ENCODE peak calls at places on chromosome 10, in eight cellular contexts. X is heart right ventricle, G is astrocyte of the cerebellum, B is uterus, H is endothelial cell, O is mesothelial cell of epicardium, N is WTC11, T is LNCaP clone FGC. Y is an unnamed sample.

GRCh38 chr10:115981056-115981455 is 291.9 kb downstream of the GFRA1 start:
- DNase-seq in G (no peak), O (no peak), T (no peak), H (no peak), N (no peak), X (no peak), B (no peak), Y (no peak)

GRCh38 chr10:131219955-131220489 is 91.5 kb downstream of the TCERG1L start:
- DNase-seq in B (no peak), G (no peak), X (no peak), T (no peak), O (no peak), H (no peak), N (no peak), Y (no peak)

GRCh38 chr10:108069096-108069495 is 904.6 kb upstream of the SORCS1 start:
- DNase-seq in H (no peak), N (no peak), T (no peak), O (no peak), X (no peak), G (no peak), B (no peak), Y (no peak)

GRCh38 chr10:84665883-84666463 is 337.6 kb downstream of the CCSER2 start:
- DNase-seq in N (peak; percentile 91), O (no peak), T (no peak), H (peak; percentile 57), G (no peak), X (no peak), B (no peak), Y (no peak)

GRCh38 chr10:99339077-99339476 is 9.9 kb downstream of the CNNM1 start:
- DNase-seq in T (peak; percentile 84), O (no peak), G (no peak), X (no peak), B (no peak), H (no peak), N (no peak), Y (no peak)

GRCh38 chr10:60382946-60383681 is 6.6 kb downstream of the ANK3 start:
- DNase-seq in O (no peak), X (no peak), B (no peak), T (no peak), N (no peak), G (peak; percentile 46), H (no peak), Y (no peak)

GRCh38 chr10:44757551-44758205 is 153.5 kb upstream of the TMEM72 start:
- DNase-seq in G (no peak), N (no peak), O (no peak), B (no peak), X (no peak), H (no peak), T (no peak), Y (no peak)

GRCh38 chr10:51700228-51700835 is 937 bp upstream of the CSTF2T start:
- DNase-seq in N (no peak), X (peak; percentile 33), O (no peak), G (no peak), H (peak; percentile 15), T (peak; percentile 78), B (peak; percentile 23), Y (no peak)

GRCh38 chr10:83164134-83164533 is 975.2 kb upstream of the GHITM start:
- DNase-seq in G (no peak), H (no peak), O (no peak), B (no peak), T (no peak), N (no peak), X (no peak), Y (no peak)

GRCh38 chr10:58590152-58590551 is 77.5 kb downstream of the BICC1 start:
- DNase-seq in G (peak; percentile 88), T (peak; percentile 54), O (no peak), X (peak; percentile 22), B (peak; percentile 29), N (no peak), H (no peak), Y (peak; percentile 96)

GRCh38 chr10:2994562-2994961 is 72.8 kb upstream of the PFKP start:
- DNase-seq in X (no peak), N (no peak), B (no peak), O (no peak), G (peak; percentile 75), H (no peak), T (no peak), Y (peak; percentile 53)

GRCh38 chr10:2989292-2989947 is 77.9 kb upstream of the PFKP start:
- DNase-seq in X (no peak), B (no peak), O (no peak), H (no peak), N (no peak), G (no peak), T (no peak), Y (no peak)

GRCh38 chr10:2990764-2991163 is 76.6 kb upstream of the PFKP start:
- DNase-seq in H (no peak), N (no peak), T (no peak), G (no peak), X (no peak), O (no peak), B (no peak), Y (no peak)

GRCh38 chr10:2993636-2994035 is 73.7 kb upstream of the PFKP start:
- DNase-seq in G (no peak), X (no peak), H (no peak), N (no peak), O (no peak), T (no peak), B (no peak), Y (no peak)

GRCh38 chr10:2992401-2993198 is 74.7 kb upstream of the PFKP start:
- DNase-seq in G (no peak), N (no peak), O (no peak), B (no peak), H (no peak), X (no peak), T (no peak), Y (no peak)
- TF ChIP-seq CTCF in G (peak; percentile 22), N (no peak), O (no peak), B (no peak), H (no peak), X (no peak), T (no peak), Y (peak; percentile 28)

GRCh38 chr10:4391683-4392082 is 434.3 kb upstream of the AKR1E2 start:
- DNase-seq in O (no peak), B (no peak), G (no peak), X (no peak), H (peak; percentile 11), T (no peak), N (peak; percentile 33), Y (no peak)
- TF ChIP-seq CTCF in O (no peak), B (no peak), G (no peak), X (no peak), H (no peak), T (no peak), N (no peak), Y (no peak)

DNA sequence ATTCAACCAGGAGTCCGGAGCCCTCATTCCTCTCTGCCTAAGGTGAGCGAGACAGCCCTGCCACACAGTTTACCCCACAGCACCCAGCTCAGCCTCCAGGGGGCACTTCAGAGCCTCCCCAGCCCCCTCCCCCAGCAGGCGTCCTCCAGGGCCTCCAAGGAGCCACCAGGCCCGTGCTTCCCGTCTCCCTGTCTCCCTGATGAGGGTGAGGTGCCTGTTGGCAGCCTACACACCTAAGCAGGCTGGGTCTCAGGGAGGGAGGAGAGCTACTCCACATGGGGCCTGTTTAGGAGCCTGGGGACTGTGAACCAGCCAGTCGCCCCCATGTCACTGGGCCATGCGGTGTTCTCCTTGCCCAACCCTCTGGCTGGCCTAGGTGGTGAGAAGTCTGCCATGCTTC is 28.9 kb upstream of the TRIM8 start:
- DNase-seq in B (no peak), H (peak; percentile 57), O (no peak), N (peak; percentile 77), G (no peak), T (no peak), X (no peak), Y (no peak)
- TF ChIP-seq CTCF in B (no peak), H (peak; percentile 36), O (no peak), N (peak; percentile 43), G (peak; percentile 47), T (peak; percentile 31), X (peak; percentile 19), Y (peak; percentile 62)

GRCh38 chr10:125687507-125688185 is 4.7 kb upstream of the TEX36 start:
- DNase-seq in X (no peak), H (no peak), T (no peak), B (no peak), N (no peak), O (no peak), G (no peak), Y (no peak)
- TF ChIP-seq CTCF in X (no peak), H (no peak), T (no peak), B (no peak), N (no peak), O (no peak), G (no peak), Y (no peak)

DNA sequence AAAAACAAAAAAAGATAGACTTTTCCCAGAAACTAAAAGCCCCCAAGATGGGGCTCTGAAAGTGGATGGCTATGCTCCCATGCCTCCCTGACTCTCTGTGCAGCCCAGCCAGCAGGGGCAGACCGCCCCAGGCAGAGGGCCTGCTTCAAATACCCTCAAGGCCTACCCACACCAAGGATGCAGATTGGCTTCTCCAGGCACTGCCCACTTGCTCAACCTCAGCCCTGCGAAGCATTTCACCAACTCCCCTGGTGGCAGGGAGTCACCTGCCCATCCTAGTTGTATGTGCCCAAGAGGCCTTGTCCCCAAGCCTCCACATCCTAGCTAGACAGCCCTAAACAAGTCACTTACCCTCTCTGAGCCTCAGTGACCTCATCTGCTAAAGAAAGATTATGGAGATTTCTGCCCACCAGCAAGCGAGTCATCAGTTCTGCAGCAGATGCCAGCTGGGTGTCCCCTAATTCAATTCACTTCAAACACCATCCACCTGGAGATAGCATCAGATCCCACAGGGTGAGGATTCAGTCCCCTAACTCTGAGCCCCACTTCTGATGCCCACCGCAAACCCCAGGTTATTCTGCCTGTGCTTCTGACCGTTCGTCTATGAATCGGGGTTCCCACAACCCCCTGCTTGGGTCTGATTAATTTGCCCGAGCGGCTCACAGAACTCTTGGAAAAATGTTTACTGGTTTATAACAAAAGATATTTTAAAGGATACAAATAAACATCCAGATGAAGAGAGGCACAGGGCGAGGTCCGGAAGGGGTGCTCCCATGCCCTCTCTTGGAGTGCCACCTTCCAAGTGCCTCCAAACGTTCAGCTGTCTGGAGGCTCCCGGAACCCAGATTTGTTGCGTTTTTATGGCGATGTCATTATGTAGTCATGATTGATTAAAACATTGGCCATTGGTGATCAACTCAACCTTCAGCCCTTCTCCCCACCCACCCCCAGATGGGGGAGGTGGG is 18.6 kb upstream of the ZMIZ1 start:
- DNase-seq in B (peak; percentile 7), O (no peak), X (no peak), N (peak; percentile 4), T (no peak), H (no peak), G (no peak), Y (no peak)
- TF ChIP-seq CTCF in B (no peak), O (no peak), X (no peak), N (no peak), T (no peak), H (no peak), G (no peak), Y (no peak)

DNA sequence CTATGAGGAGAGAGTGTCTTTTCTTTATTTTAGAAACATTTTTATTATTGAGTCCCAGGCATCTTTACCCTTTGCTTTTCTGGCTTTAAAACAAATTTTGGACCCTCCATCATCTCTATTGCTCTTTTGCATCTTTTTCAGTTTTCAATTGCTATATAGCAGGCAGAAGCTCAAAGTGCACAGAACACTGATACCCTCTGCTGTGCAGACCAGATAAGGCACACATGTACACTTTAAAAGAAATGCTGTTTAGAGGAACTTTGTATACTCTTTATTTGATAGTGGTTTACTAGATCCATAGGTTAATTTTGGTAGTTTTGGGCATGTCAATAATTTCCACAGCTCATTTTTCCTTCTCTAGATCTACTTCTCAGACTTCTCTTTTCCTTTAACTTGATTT is 324.2 kb downstream of the SH2D4B start:
- DNase-seq in G (no peak), O (no peak), B (no peak), T (no peak), X (no peak), N (no peak), H (no peak), Y (no peak)
- TF ChIP-seq CTCF in G (no peak), O (no peak), B (no peak), T (peak; percentile 66), X (peak; percentile 6), N (no peak), H (no peak), Y (no peak)